ENCODE peak calls at places on chromosomes 1 and 21, in five cellular contexts. One of them, this sample, is unnamed. For H3K4me1, the result is how much of the 10 kb centered on the place peaks cover.

GRCh38 chr1:203036537-203036936 is 10.2 kb downstream of the PPFIA4 start:
- DNase-seq in breast epithelium: no peak
- DNase-seq in CD8-positive, alpha-beta T cell: no peak
- DNase-seq in body of pancreas: no peak
- DNase-seq in mucosa of descending colon: no peak
- DNase-seq in this sample: peak

GRCh38 chr1:110696818-110697217 is 22.1 kb upstream of the KCNA3 start:
- DNase-seq in breast epithelium: no peak
- DNase-seq in CD8-positive, alpha-beta T cell: no peak
- DNase-seq in body of pancreas: no peak
- DNase-seq in mucosa of descending colon: no peak
- DNase-seq in this sample: no peak

GRCh38 chr1:225762002-225762441 is 15.6 kb upstream of the SRP9 start:
- DNase-seq in breast epithelium: no peak
- DNase-seq in CD8-positive, alpha-beta T cell: no peak
- DNase-seq in body of pancreas: no peak
- DNase-seq in mucosa of descending colon: no peak
- DNase-seq in this sample: peak

GRCh38 chr1:82534996-82535395 is 734.3 kb downstream of the ADGRL2 start:
- DNase-seq in breast epithelium: no peak
- DNase-seq in CD8-positive, alpha-beta T cell: no peak
- DNase-seq in body of pancreas: no peak
- DNase-seq in mucosa of descending colon: no peak
- DNase-seq in this sample: no peak

GRCh38 chr1:39657923-39658485 is 13.9 kb downstream of the NT5C1A start:
- DNase-seq in breast epithelium: no peak
- DNase-seq in CD8-positive, alpha-beta T cell: peak
- DNase-seq in body of pancreas: peak
- DNase-seq in mucosa of descending colon: peak
- DNase-seq in this sample: no peak

GRCh38 chr1:22906968-22907367 is 65.7 kb downstream of the LACTBL1 start:
- DNase-seq in breast epithelium: no peak
- DNase-seq in CD8-positive, alpha-beta T cell: no peak
- DNase-seq in body of pancreas: no peak
- DNase-seq in mucosa of descending colon: no peak
- DNase-seq in this sample: no peak

GRCh38 chr1:116139592-116140134 is 28.5 kb downstream of the MAB21L3 start:
- DNase-seq in breast epithelium: no peak
- DNase-seq in CD8-positive, alpha-beta T cell: no peak
- DNase-seq in body of pancreas: no peak
- DNase-seq in mucosa of descending colon: no peak
- DNase-seq in this sample: no peak

GRCh38 chr1:91876040-91876470 is 9.9 kb downstream of the TGFBR3 start:
- DNase-seq in breast epithelium: no peak
- DNase-seq in CD8-positive, alpha-beta T cell: peak
- DNase-seq in body of pancreas: no peak
- DNase-seq in mucosa of descending colon: no peak
- DNase-seq in this sample: no peak

GRCh38 chr1:7554343-7555270 is 216.5 kb upstream of the VAMP3 start:
- DNase-seq in breast epithelium: no peak
- DNase-seq in CD8-positive, alpha-beta T cell: no peak
- DNase-seq in body of pancreas: no peak
- DNase-seq in mucosa of descending colon: no peak
- DNase-seq in this sample: no peak

GRCh38 chr1:7427066-7427465 is 344.0 kb upstream of the VAMP3 start:
- DNase-seq in breast epithelium: no peak
- DNase-seq in CD8-positive, alpha-beta T cell: no peak
- DNase-seq in body of pancreas: no peak
- DNase-seq in mucosa of descending colon: no peak
- DNase-seq in this sample: no peak

GRCh38 chr1:84825161-84825560 is 67.8 kb downstream of the LPAR3 start:
- DNase-seq in breast epithelium: no peak
- DNase-seq in CD8-positive, alpha-beta T cell: no peak
- DNase-seq in body of pancreas: no peak
- DNase-seq in mucosa of descending colon: no peak
- DNase-seq in this sample: no peak

GRCh38 chr1:26838474-26839338 is 12.2 kb downstream of the ZDHHC18 start:
- DNase-seq in breast epithelium: no peak
- DNase-seq in CD8-positive, alpha-beta T cell: peak
- DNase-seq in body of pancreas: no peak
- DNase-seq in mucosa of descending colon: no peak
- DNase-seq in this sample: no peak

GRCh38 chr1:219027161-219027673 is 146.5 kb upstream of the LYPLAL1 start:
- DNase-seq in breast epithelium: no peak
- DNase-seq in CD8-positive, alpha-beta T cell: no peak
- DNase-seq in body of pancreas: no peak
- DNase-seq in mucosa of descending colon: no peak
- DNase-seq in this sample: no peak

GRCh38 chr1:54581621-54582035 is 33.6 kb downstream of the ACOT11 start:
- DNase-seq in breast epithelium: peak
- DNase-seq in CD8-positive, alpha-beta T cell: no peak
- DNase-seq in body of pancreas: peak
- DNase-seq in mucosa of descending colon: peak
- DNase-seq in this sample: peak

GRCh38 chr1:111928531-111928930 is 60.9 kb downstream of the KCND3 start:
- DNase-seq in breast epithelium: no peak
- DNase-seq in CD8-positive, alpha-beta T cell: no peak
- DNase-seq in body of pancreas: no peak
- DNase-seq in mucosa of descending colon: no peak
- DNase-seq in this sample: peak

GRCh38 chr1:147545133-147545532 is 3.8 kb downstream of the BCL9 start:
- DNase-seq in breast epithelium: no peak
- DNase-seq in CD8-positive, alpha-beta T cell: peak
- DNase-seq in body of pancreas: peak
- DNase-seq in mucosa of descending colon: peak
- DNase-seq in this sample: no peak

GRCh38 chr1:195335541-195335940 is 1272.7 kb downstream of the KCNT2 start:
- DNase-seq in breast epithelium: no peak
- DNase-seq in CD8-positive, alpha-beta T cell: no peak
- DNase-seq in body of pancreas: no peak
- DNase-seq in mucosa of descending colon: no peak
- DNase-seq in this sample: no peak

GRCh38 chr1:205365945-205366463 is 9.3 kb upstream of the KLHDC8A start:
- DNase-seq in breast epithelium: no peak
- DNase-seq in CD8-positive, alpha-beta T cell: no peak
- DNase-seq in body of pancreas: peak
- DNase-seq in mucosa of descending colon: peak
- DNase-seq in this sample: peak

GRCh38 chr1:69077633-69078032 is 490.1 kb upstream of the LRRC7 start:
- DNase-seq in breast epithelium: no peak
- DNase-seq in CD8-positive, alpha-beta T cell: no peak
- DNase-seq in body of pancreas: no peak
- DNase-seq in mucosa of descending colon: no peak
- DNase-seq in this sample: no peak

GRCh38 chr1:228014235-228014930 is 7.6 kb downstream of the WNT3A start:
- DNase-seq in breast epithelium: peak
- DNase-seq in CD8-positive, alpha-beta T cell: no peak
- DNase-seq in body of pancreas: no peak
- DNase-seq in mucosa of descending colon: no peak
- DNase-seq in this sample: peak

GRCh38 chr1:76659171-76659940 is 207.9 kb upstream of the ST6GALNAC5 start:
- DNase-seq in breast epithelium: no peak
- DNase-seq in CD8-positive, alpha-beta T cell: no peak
- DNase-seq in body of pancreas: no peak
- DNase-seq in mucosa of descending colon: no peak
- DNase-seq in this sample: no peak

GRCh38 chr1:48785869-48786268 is 9.2 kb upstream of the BEND5 start:
- DNase-seq in breast epithelium: no peak
- DNase-seq in CD8-positive, alpha-beta T cell: no peak
- DNase-seq in body of pancreas: no peak
- DNase-seq in mucosa of descending colon: no peak
- DNase-seq in this sample: no peak

GRCh38 chr1:155081472-155082300 is 3.0 kb downstream of the EFNA3 start:
- DNase-seq in breast epithelium: no peak
- DNase-seq in CD8-positive, alpha-beta T cell: no peak
- DNase-seq in body of pancreas: no peak
- DNase-seq in mucosa of descending colon: peak
- DNase-seq in this sample: no peak

GRCh38 chr21:38954450-38955059 is 148.8 kb downstream of the ETS2 start:
- DNase-seq in breast epithelium: no peak
- DNase-seq in CD8-positive, alpha-beta T cell: no peak
- DNase-seq in body of pancreas: peak
- DNase-seq in mucosa of descending colon: no peak
- DNase-seq in this sample: no peak

GRCh38 chr1:183411091-183411490 is 7.1 kb downstream of the NMNAT2 start:
- DNase-seq in breast epithelium: no peak
- DNase-seq in CD8-positive, alpha-beta T cell: no peak
- DNase-seq in body of pancreas: no peak
- DNase-seq in mucosa of descending colon: no peak
- DNase-seq in this sample: no peak

GRCh38 chr1:159492575-159493323 is 43.1 kb downstream of the OR10J5 start:
- DNase-seq in breast epithelium: no peak
- DNase-seq in CD8-positive, alpha-beta T cell: no peak
- DNase-seq in body of pancreas: no peak
- DNase-seq in mucosa of descending colon: no peak
- DNase-seq in this sample: no peak

GRCh38 chr1:19678493-19678892 is 13.8 kb downstream of the HTR6 start:
- DNase-seq in breast epithelium: no peak
- DNase-seq in CD8-positive, alpha-beta T cell: no peak
- DNase-seq in body of pancreas: no peak
- DNase-seq in mucosa of descending colon: no peak
- DNase-seq in this sample: no peak

GRCh38 chr1:28243685-28244439 is 7.9 kb downstream of the ATP5IF1 start:
- DNase-seq in breast epithelium: no peak
- DNase-seq in CD8-positive, alpha-beta T cell: no peak
- DNase-seq in body of pancreas: peak
- DNase-seq in mucosa of descending colon: no peak
- DNase-seq in this sample: no peak
- H3K4me1 ChIP-seq in breast epithelium: under half
- H3K4me1 ChIP-seq in CD8-positive, alpha-beta T cell: under half
- H3K4me1 ChIP-seq in body of pancreas: half or more
- H3K4me1 ChIP-seq in mucosa of descending colon: under half
- H3K4me1 ChIP-seq in this sample: under half

DNA sequence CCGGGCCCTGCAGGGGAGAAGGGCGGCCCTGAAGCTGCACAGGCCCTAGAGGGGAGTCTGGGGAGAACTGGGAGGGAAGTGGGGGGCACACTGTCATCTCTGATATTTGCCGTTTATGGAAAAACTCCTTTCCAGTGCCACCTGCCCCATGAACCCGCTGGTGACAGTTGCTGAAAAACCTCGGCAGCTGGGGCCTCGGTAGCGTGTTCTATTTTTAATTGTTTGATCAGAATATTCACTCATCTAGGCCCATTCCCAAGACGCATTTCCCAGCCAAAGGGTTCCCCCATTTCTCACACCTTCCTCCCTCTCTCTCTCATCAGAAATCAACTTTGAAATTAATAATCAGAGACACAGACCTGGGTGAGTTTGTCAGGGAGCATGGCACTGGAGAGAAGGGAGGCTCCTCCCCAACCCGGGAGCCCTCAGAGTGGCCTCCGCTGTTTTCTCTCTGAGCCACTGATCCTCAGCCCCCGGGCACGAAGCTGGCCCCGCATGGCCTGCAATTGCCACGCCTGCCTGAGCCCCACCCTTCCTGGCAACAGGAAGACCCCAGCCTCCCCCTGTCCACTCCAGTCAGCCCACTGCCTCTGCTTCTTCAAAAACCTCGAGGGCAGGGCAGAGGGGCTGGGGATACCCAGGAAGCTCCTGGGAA is 111.1 kb downstream of the CASZ1 start:
- DNase-seq in breast epithelium: no peak
- DNase-seq in CD8-positive, alpha-beta T cell: no peak
- DNase-seq in body of pancreas: no peak
- DNase-seq in mucosa of descending colon: no peak
- DNase-seq in this sample: no peak
- TF ChIP-seq CTCF in breast epithelium: no peak
- TF ChIP-seq CTCF in CD8-positive, alpha-beta T cell: no peak
- TF ChIP-seq CTCF in body of pancreas: no peak
- TF ChIP-seq CTCF in mucosa of descending colon: no peak
- TF ChIP-seq CTCF in this sample: no peak

GRCh38 chr1:28150125-28150780 is 26.2 kb downstream of the PTAFR start:
- DNase-seq in breast epithelium: no peak
- DNase-seq in CD8-positive, alpha-beta T cell: no peak
- DNase-seq in body of pancreas: no peak
- DNase-seq in mucosa of descending colon: no peak
- DNase-seq in this sample: no peak
- H3K4me1 ChIP-seq in breast epithelium: under half
- H3K4me1 ChIP-seq in CD8-positive, alpha-beta T cell: under half
- H3K4me1 ChIP-seq in body of pancreas: under half
- H3K4me1 ChIP-seq in mucosa of descending colon: under half
- H3K4me1 ChIP-seq in this sample: under half

GRCh38 chr1:245160976-245161375 is 6.2 kb downstream of the KIF26B start:
- DNase-seq in breast epithelium: no peak
- DNase-seq in CD8-positive, alpha-beta T cell: no peak
- DNase-seq in body of pancreas: no peak
- DNase-seq in mucosa of descending colon: no peak
- DNase-seq in this sample: no peak
- TF ChIP-seq CTCF in breast epithelium: no peak
- TF ChIP-seq CTCF in CD8-positive, alpha-beta T cell: no peak
- TF ChIP-seq CTCF in body of pancreas: no peak
- TF ChIP-seq CTCF in mucosa of descending colon: no peak
- TF ChIP-seq CTCF in this sample: no peak

DNA sequence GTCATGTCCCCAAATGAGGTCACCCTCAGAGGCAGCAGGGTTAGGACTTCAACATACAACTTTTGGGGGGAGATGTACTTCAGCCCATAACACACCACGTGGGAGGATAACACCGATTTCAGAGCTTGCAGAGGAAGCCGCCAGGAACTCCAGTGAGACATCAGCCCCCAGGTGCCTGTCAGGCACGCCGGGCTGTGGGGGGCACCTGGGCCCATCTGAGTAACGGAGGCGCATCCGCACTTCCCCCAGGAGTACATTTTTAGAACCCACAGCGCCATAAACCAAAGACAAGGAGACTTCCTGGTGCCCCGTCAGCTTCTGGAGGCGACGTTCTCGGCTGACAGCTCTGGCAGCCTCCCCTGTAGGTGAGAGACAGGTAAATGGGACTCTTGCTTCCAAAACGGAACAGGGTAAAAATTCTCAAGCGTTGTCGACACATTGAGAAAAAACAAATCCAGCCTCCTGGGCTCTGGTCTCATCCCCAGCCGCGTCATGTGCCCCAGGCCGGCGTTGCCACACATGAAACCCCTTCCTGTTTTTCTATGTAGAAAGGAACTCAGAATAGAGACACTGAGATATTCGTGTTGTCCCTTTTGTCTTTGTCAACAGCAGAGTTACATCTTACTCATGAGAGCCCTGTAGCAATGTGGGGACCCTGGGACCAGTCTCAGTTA is 93.3 kb downstream of the PDE9A start:
- DNase-seq in breast epithelium: no peak
- DNase-seq in CD8-positive, alpha-beta T cell: peak
- DNase-seq in body of pancreas: no peak
- DNase-seq in mucosa of descending colon: peak
- DNase-seq in this sample: no peak
- H3K4me1 ChIP-seq in breast epithelium: under half
- H3K4me1 ChIP-seq in CD8-positive, alpha-beta T cell: under half
- H3K4me1 ChIP-seq in body of pancreas: under half
- H3K4me1 ChIP-seq in mucosa of descending colon: under half
- H3K4me1 ChIP-seq in this sample: under half

This sample was measured in suprapubic skin.